ENCODE peak calls at places on chromosome 13, in eight cellular contexts. One of them, this sample, is unnamed.

GRCh38 chr13:100818706-100819105 is 144.1 kb upstream of the TMTC4 start:
- DNase-seq in GM23338: no peak
- DNase-seq in MCF 10A: no peak
- DNase-seq in Peyer's patch: no peak
- DNase-seq in bronchial epithelial cell: no peak
- DNase-seq in AG09319: no peak
- DNase-seq in mesothelial cell of epicardium: no peak
- DNase-seq in fibroblast of mammary gland: peak; percentile 37
- DNase-seq in this sample: peak; percentile 65

GRCh38 chr13:41614671-41615519 is 157.5 kb downstream of the RGCC start:
- DNase-seq in GM23338: no peak
- DNase-seq in MCF 10A: no peak
- DNase-seq in Peyer's patch: no peak
- DNase-seq in bronchial epithelial cell: no peak
- DNase-seq in AG09319: no peak
- DNase-seq in mesothelial cell of epicardium: peak; percentile 53
- DNase-seq in fibroblast of mammary gland: peak; percentile 76
- DNase-seq in this sample: no peak

GRCh38 chr13:33519561-33520479 is 234.3 kb upstream of the STARD13 start:
- DNase-seq in GM23338: no peak
- DNase-seq in MCF 10A: no peak
- DNase-seq in Peyer's patch: no peak
- DNase-seq in bronchial epithelial cell: no peak
- DNase-seq in AG09319: peak; percentile 51
- DNase-seq in mesothelial cell of epicardium: no peak
- DNase-seq in fibroblast of mammary gland: peak; percentile 90
- DNase-seq in this sample: no peak

GRCh38 chr13:42320375-42320787 is 48.4 kb downstream of the AKAP11 start:
- DNase-seq in GM23338: peak; percentile 37
- DNase-seq in MCF 10A: no peak
- DNase-seq in Peyer's patch: no peak
- DNase-seq in bronchial epithelial cell: no peak
- DNase-seq in AG09319: no peak
- DNase-seq in mesothelial cell of epicardium: no peak
- DNase-seq in fibroblast of mammary gland: no peak
- DNase-seq in this sample: peak; percentile 14

GRCh38 chr13:85666356-85666755 is 132.9 kb downstream of the SLITRK6 start:
- DNase-seq in GM23338: peak; percentile 85
- DNase-seq in MCF 10A: no peak
- DNase-seq in Peyer's patch: no peak
- DNase-seq in bronchial epithelial cell: no peak
- DNase-seq in AG09319: no peak
- DNase-seq in mesothelial cell of epicardium: no peak
- DNase-seq in fibroblast of mammary gland: no peak
- DNase-seq in this sample: no peak

GRCh38 chr13:101449971-101450748 is 2.3 kb upstream of the ITGBL1 start:
- DNase-seq in GM23338: no peak
- DNase-seq in MCF 10A: peak; percentile 95
- DNase-seq in Peyer's patch: no peak
- DNase-seq in bronchial epithelial cell: peak; percentile 98
- DNase-seq in AG09319: peak; percentile 49
- DNase-seq in mesothelial cell of epicardium: no peak
- DNase-seq in fibroblast of mammary gland: peak; percentile 95
- DNase-seq in this sample: no peak

GRCh38 chr13:102904408-102904862 is 58.6 kb downstream of the ERCC5 start:
- DNase-seq in GM23338: no peak
- DNase-seq in MCF 10A: peak; percentile 23
- DNase-seq in Peyer's patch: no peak
- DNase-seq in bronchial epithelial cell: peak; percentile 61
- DNase-seq in AG09319: no peak
- DNase-seq in mesothelial cell of epicardium: no peak
- DNase-seq in fibroblast of mammary gland: no peak
- DNase-seq in this sample: no peak

GRCh38 chr13:94419304-94419943 is 60.1 kb downstream of the DCT start:
- DNase-seq in GM23338: no peak
- DNase-seq in MCF 10A: peak; percentile 40
- DNase-seq in Peyer's patch: no peak
- DNase-seq in bronchial epithelial cell: peak; percentile 87
- DNase-seq in AG09319: no peak
- DNase-seq in mesothelial cell of epicardium: no peak
- DNase-seq in fibroblast of mammary gland: peak; percentile 95
- DNase-seq in this sample: no peak

GRCh38 chr13:99800951-99801350 is 170.6 kb downstream of the ZIC5 start:
- DNase-seq in GM23338: peak; percentile 60
- DNase-seq in MCF 10A: no peak
- DNase-seq in Peyer's patch: no peak
- DNase-seq in bronchial epithelial cell: no peak
- DNase-seq in AG09319: no peak
- DNase-seq in mesothelial cell of epicardium: no peak
- DNase-seq in fibroblast of mammary gland: no peak
- DNase-seq in this sample: no peak

GRCh38 chr13:83440465-83440864 is 441.8 kb downstream of the SLITRK1 start:
- DNase-seq in GM23338: no peak
- DNase-seq in MCF 10A: no peak
- DNase-seq in Peyer's patch: no peak
- DNase-seq in bronchial epithelial cell: peak; percentile 36
- DNase-seq in AG09319: no peak
- DNase-seq in mesothelial cell of epicardium: no peak
- DNase-seq in fibroblast of mammary gland: no peak
- DNase-seq in this sample: no peak

GRCh38 chr13:72137782-72138181 is 270.8 kb upstream of the DACH1 start:
- DNase-seq in GM23338: no peak
- DNase-seq in MCF 10A: no peak
- DNase-seq in Peyer's patch: no peak
- DNase-seq in bronchial epithelial cell: no peak
- DNase-seq in AG09319: no peak
- DNase-seq in mesothelial cell of epicardium: no peak
- DNase-seq in fibroblast of mammary gland: no peak
- DNase-seq in this sample: no peak

GRCh38 chr13:49859568-49859967 is 67.1 kb upstream of the KPNA3 start:
- DNase-seq in GM23338: no peak
- DNase-seq in MCF 10A: peak; percentile 92
- DNase-seq in Peyer's patch: no peak
- DNase-seq in bronchial epithelial cell: peak; percentile 85
- DNase-seq in AG09319: peak; percentile 79
- DNase-seq in mesothelial cell of epicardium: no peak
- DNase-seq in fibroblast of mammary gland: peak; percentile 98
- DNase-seq in this sample: no peak

GRCh38 chr13:49220856-49221614 is 897 bp downstream of the MLNR start:
- DNase-seq in GM23338: peak; percentile 57
- DNase-seq in MCF 10A: no peak
- DNase-seq in Peyer's patch: no peak
- DNase-seq in bronchial epithelial cell: no peak
- DNase-seq in AG09319: no peak
- DNase-seq in mesothelial cell of epicardium: no peak
- DNase-seq in fibroblast of mammary gland: peak; percentile 15
- DNase-seq in this sample: no peak

GRCh38 chr13:60338754-60339153 is 58.3 kb upstream of the TDRD3 start:
- DNase-seq in GM23338: peak; percentile 8
- DNase-seq in MCF 10A: no peak
- DNase-seq in Peyer's patch: no peak
- DNase-seq in bronchial epithelial cell: no peak
- DNase-seq in AG09319: no peak
- DNase-seq in mesothelial cell of epicardium: no peak
- DNase-seq in fibroblast of mammary gland: no peak
- DNase-seq in this sample: no peak

GRCh38 chr13:60331249-60332012 is 65.6 kb upstream of the TDRD3 start:
- DNase-seq in GM23338: peak; percentile 10
- DNase-seq in MCF 10A: no peak
- DNase-seq in Peyer's patch: no peak
- DNase-seq in bronchial epithelial cell: no peak
- DNase-seq in AG09319: no peak
- DNase-seq in mesothelial cell of epicardium: no peak
- DNase-seq in fibroblast of mammary gland: no peak
- DNase-seq in this sample: no peak

GRCh38 chr13:60334310-60334709 is 62.7 kb upstream of the TDRD3 start:
- DNase-seq in GM23338: no peak
- DNase-seq in MCF 10A: no peak
- DNase-seq in Peyer's patch: no peak
- DNase-seq in bronchial epithelial cell: no peak
- DNase-seq in AG09319: no peak
- DNase-seq in mesothelial cell of epicardium: no peak
- DNase-seq in fibroblast of mammary gland: no peak
- DNase-seq in this sample: no peak

GRCh38 chr13:60332682-60333081 is 64.3 kb upstream of the TDRD3 start:
- DNase-seq in GM23338: no peak
- DNase-seq in MCF 10A: no peak
- DNase-seq in Peyer's patch: no peak
- DNase-seq in bronchial epithelial cell: no peak
- DNase-seq in AG09319: no peak
- DNase-seq in mesothelial cell of epicardium: no peak
- DNase-seq in fibroblast of mammary gland: no peak
- DNase-seq in this sample: no peak

DNA sequence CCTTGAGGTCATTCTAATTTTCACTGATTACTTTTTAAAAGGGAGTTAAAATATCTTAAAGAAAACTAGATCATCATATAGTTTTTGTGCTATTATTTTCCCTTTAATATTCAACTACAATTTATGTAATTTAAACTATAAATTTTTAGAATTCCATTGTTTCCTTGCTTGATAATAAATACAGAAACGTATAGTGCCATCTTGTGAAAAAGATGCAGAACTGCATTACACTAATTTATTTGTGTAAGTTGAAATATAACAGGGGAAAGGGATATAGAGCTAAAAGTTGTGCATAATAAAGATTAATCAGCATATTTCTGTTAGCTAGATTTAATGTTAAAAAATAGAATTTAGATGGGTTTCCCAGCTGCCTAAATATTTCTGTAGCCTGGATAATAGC is 61.5 kb upstream of the TDRD3 start:
- DNase-seq in GM23338: peak; percentile 55
- DNase-seq in MCF 10A: peak; percentile 16
- DNase-seq in Peyer's patch: no peak
- DNase-seq in bronchial epithelial cell: peak; percentile 41
- DNase-seq in AG09319: no peak
- DNase-seq in mesothelial cell of epicardium: no peak
- DNase-seq in fibroblast of mammary gland: peak; percentile 23
- DNase-seq in this sample: no peak
- TF ChIP-seq CTCF in GM23338: peak; percentile 86
- TF ChIP-seq CTCF in MCF 10A: peak; percentile 41
- TF ChIP-seq CTCF in Peyer's patch: peak; percentile 57
- TF ChIP-seq CTCF in bronchial epithelial cell: no peak
- TF ChIP-seq CTCF in AG09319: peak; percentile 61
- TF ChIP-seq CTCF in mesothelial cell of epicardium: peak; percentile 65
- TF ChIP-seq CTCF in fibroblast of mammary gland: peak; percentile 52
- TF ChIP-seq CTCF in this sample: peak; percentile 84

GRCh38 chr13:26557393-26558073 is at the start of gene WASF3:
- DNase-seq in GM23338: peak; percentile 97
- DNase-seq in MCF 10A: peak; percentile 93
- DNase-seq in Peyer's patch: peak; percentile 45
- DNase-seq in bronchial epithelial cell: peak; percentile 78
- DNase-seq in AG09319: peak; percentile 74
- DNase-seq in mesothelial cell of epicardium: peak; percentile 94
- DNase-seq in fibroblast of mammary gland: peak; percentile 87
- DNase-seq in this sample: peak; percentile 93
- TF ChIP-seq CTCF in GM23338: no peak
- TF ChIP-seq CTCF in MCF 10A: no peak
- TF ChIP-seq CTCF in Peyer's patch: no peak
- TF ChIP-seq CTCF in bronchial epithelial cell: no peak
- TF ChIP-seq CTCF in AG09319: no peak
- TF ChIP-seq CTCF in mesothelial cell of epicardium: no peak
- TF ChIP-seq CTCF in fibroblast of mammary gland: no peak
- TF ChIP-seq CTCF in this sample: no peak

GRCh38 chr13:44437356-44438233 is 64.0 kb downstream of the SERP2 start:
- DNase-seq in GM23338: peak; percentile 78
- DNase-seq in MCF 10A: peak; percentile 61
- DNase-seq in Peyer's patch: no peak
- DNase-seq in bronchial epithelial cell: peak; percentile 73
- DNase-seq in AG09319: no peak
- DNase-seq in mesothelial cell of epicardium: no peak
- DNase-seq in fibroblast of mammary gland: peak; percentile 67
- DNase-seq in this sample: no peak

GRCh38 chr13:44436589-44437337 is 63.1 kb downstream of the SERP2 start:
- DNase-seq in GM23338: peak; percentile 98
- DNase-seq in MCF 10A: peak; percentile 95
- DNase-seq in Peyer's patch: peak; percentile 72
- DNase-seq in bronchial epithelial cell: peak; percentile 85
- DNase-seq in AG09319: peak; percentile 81
- DNase-seq in mesothelial cell of epicardium: peak; percentile 92
- DNase-seq in fibroblast of mammary gland: peak; percentile 93
- DNase-seq in this sample: peak; percentile 90

GRCh38 chr13:44433863-44434262 is 60.2 kb downstream of the SERP2 start:
- DNase-seq in GM23338: no peak
- DNase-seq in MCF 10A: no peak
- DNase-seq in Peyer's patch: no peak
- DNase-seq in bronchial epithelial cell: no peak
- DNase-seq in AG09319: no peak
- DNase-seq in mesothelial cell of epicardium: no peak
- DNase-seq in fibroblast of mammary gland: no peak
- DNase-seq in this sample: no peak

GRCh38 chr13:44434441-44435141 is 61.0 kb downstream of the SERP2 start:
- DNase-seq in GM23338: no peak
- DNase-seq in MCF 10A: no peak
- DNase-seq in Peyer's patch: no peak
- DNase-seq in bronchial epithelial cell: no peak
- DNase-seq in AG09319: no peak
- DNase-seq in mesothelial cell of epicardium: no peak
- DNase-seq in fibroblast of mammary gland: no peak
- DNase-seq in this sample: no peak

DNA sequence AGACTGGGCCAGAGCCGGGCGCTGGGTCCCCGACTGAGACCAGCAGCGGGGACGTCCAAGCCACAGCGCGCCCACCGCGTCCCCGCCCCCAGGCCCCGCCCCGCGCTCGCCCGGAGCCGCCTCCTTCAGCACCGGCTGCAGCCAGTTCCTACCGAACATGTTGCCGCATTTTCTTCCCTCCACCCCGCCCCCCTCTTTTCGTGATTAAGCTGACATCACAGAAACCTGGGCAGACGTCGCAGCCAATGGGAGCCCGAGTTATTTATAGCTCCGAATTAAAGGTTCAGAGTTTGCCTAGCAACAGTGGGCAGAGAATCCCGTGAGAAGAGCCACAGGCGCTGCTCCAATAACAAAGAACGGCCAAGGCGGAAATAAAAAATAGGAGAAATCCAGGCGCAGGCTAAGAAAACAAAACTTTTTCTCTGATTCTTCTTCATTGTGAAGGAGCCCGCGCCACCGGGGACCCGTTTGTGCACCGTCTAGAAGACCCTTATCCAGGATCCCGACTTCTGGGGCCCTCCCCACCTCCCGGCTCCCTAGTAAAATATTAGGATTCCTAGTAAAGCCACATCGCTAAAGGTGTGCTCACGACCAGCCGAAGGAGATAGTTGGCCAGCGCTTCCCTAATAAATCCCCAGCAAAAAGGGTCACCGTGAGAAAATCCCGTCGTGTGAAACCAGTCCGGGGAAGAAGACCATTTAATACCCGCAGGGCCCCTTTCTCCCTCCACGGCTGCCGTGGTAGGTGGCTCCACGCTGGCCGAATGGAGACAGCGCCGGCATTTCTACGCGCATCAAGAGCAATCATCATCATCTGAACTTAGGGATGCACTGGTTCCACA is 61.7 kb downstream of the SERP2 start:
- DNase-seq in GM23338: peak; percentile 100
- DNase-seq in MCF 10A: peak; percentile 99
- DNase-seq in Peyer's patch: peak; percentile 92
- DNase-seq in bronchial epithelial cell: peak; percentile 96
- DNase-seq in AG09319: peak; percentile 96
- DNase-seq in mesothelial cell of epicardium: peak; percentile 92
- DNase-seq in fibroblast of mammary gland: peak; percentile 98
- DNase-seq in this sample: peak; percentile 87
- TF ChIP-seq CTCF in GM23338: no peak
- TF ChIP-seq CTCF in MCF 10A: no peak
- TF ChIP-seq CTCF in Peyer's patch: no peak
- TF ChIP-seq CTCF in bronchial epithelial cell: no peak
- TF ChIP-seq CTCF in AG09319: no peak
- TF ChIP-seq CTCF in mesothelial cell of epicardium: no peak
- TF ChIP-seq CTCF in fibroblast of mammary gland: no peak
- TF ChIP-seq CTCF in this sample: no peak

GRCh38 chr13:80339841-80340642 is 884 bp downstream of the SPRY2 start:
- DNase-seq in GM23338: peak; percentile 31
- DNase-seq in MCF 10A: peak; percentile 64
- DNase-seq in Peyer's patch: peak; percentile 21
- DNase-seq in bronchial epithelial cell: no peak
- DNase-seq in AG09319: no peak
- DNase-seq in mesothelial cell of epicardium: peak; percentile 59
- DNase-seq in fibroblast of mammary gland: peak; percentile 36
- DNase-seq in this sample: peak; percentile 32
- TF ChIP-seq CTCF in GM23338: no peak
- TF ChIP-seq CTCF in MCF 10A: no peak
- TF ChIP-seq CTCF in Peyer's patch: no peak
- TF ChIP-seq CTCF in bronchial epithelial cell: no peak
- TF ChIP-seq CTCF in AG09319: no peak
- TF ChIP-seq CTCF in mesothelial cell of epicardium: no peak
- TF ChIP-seq CTCF in fibroblast of mammary gland: no peak
- TF ChIP-seq CTCF in this sample: no peak

This sample was measured in neural crest cell.